ENCODE peak calls at places on chromosomes 1 and 21, in four cellular contexts. T, D, O and Y are unnamed samples.
A peak's percentile ranks its signal among the peaks of the same experiment; 100 is the strongest.

GRCh38 chr1:7341145-7341900 is 429.8 kb upstream of the VAMP3 start:
- DNase-seq in T (no peak), O (no peak), D (no peak), Y (no peak)

GRCh38 chr1:229563241-229563640 is 4.7 kb upstream of the ABCB10 start:
- DNase-seq in D (no peak), T (no peak), O (no peak), Y (no peak)

GRCh38 chr1:57845041-57845440 is 421.2 kb upstream of the DAB1 start:
- DNase-seq in T (no peak), O (no peak), D (no peak), Y (no peak)

GRCh38 chr1:181117648-181118449 is 29.3 kb downstream of the IER5 start:
- DNase-seq in T (no peak), D (no peak), O (no peak), Y (no peak)

GRCh38 chr1:177033628-177034027 is 130.9 kb downstream of the ASTN1 start:
- DNase-seq in O (no peak), D (no peak), T (no peak), Y (no peak)

GRCh38 chr1:182603646-182604127 is 502 bp downstream of the RGS16 start:
- DNase-seq in D (no peak), O (no peak), T (no peak), Y (no peak)

GRCh38 chr1:226883630-226884029 is 13.2 kb downstream of the PSEN2 start:
- DNase-seq in O (no peak), T (no peak), D (no peak), Y (no peak)

GRCh38 chr21:45226540-45227326 is 61.0 kb downstream of the POFUT2 start:
- DNase-seq in O (no peak), D (no peak), T (no peak), Y (no peak)

GRCh38 chr1:96366516-96366915 is 355.1 kb upstream of the PTBP2 start:
- DNase-seq in T (no peak), O (no peak), D (no peak), Y (no peak)

GRCh38 chr21:37459575-37459974 is 93.0 kb downstream of the DYRK1A start:
- DNase-seq in T (no peak), D (no peak), O (no peak), Y (no peak)

GRCh38 chr1:53294557-53294956 is 33.3 kb downstream of the LRP8 start:
- DNase-seq in O (no peak), D (no peak), T (no peak), Y (no peak)

GRCh38 chr1:36924282-36924791 is 110.0 kb downstream of the GRIK3 start:
- DNase-seq in T (peak; percentile 74), O (peak; percentile 18), D (no peak), Y (peak; percentile 63)

GRCh38 chr1:85576642-85577420 is 3.7 kb upstream of the CCN1 start:
- DNase-seq in T (peak; percentile 75), D (no peak), O (peak; percentile 37), Y (peak; percentile 83)

GRCh38 chr1:39681294-39681693 is 9.4 kb upstream of the NT5C1A start:
- DNase-seq in O (no peak), D (no peak), T (no peak), Y (no peak)

GRCh38 chr1:226598455-226598849 is 49.9 kb downstream of the STUM start:
- DNase-seq in D (no peak), T (no peak), O (no peak), Y (no peak)

GRCh38 chr1:90198616-90199015 is 203.7 kb downstream of the ZNF326 start:
- DNase-seq in T (no peak), D (no peak), O (no peak), Y (no peak)

GRCh38 chr1:165891461-165891860 is 64.0 kb downstream of the UCK2 start:
- DNase-seq in T (no peak), O (no peak), D (no peak), Y (no peak)

GRCh38 chr1:231272880-231273279 is 31.9 kb downstream of the GNPAT start:
- DNase-seq in O (no peak), D (no peak), T (no peak), Y (no peak)

GRCh38 chr1:229000187-229000586 is 264.9 kb downstream of the RHOU start:
- DNase-seq in D (no peak), T (no peak), O (no peak), Y (no peak)

GRCh38 chr1:224116131-224116530 is 2.2 kb downstream of the FBXO28 start:
- DNase-seq in T (peak; percentile 44), D (peak; percentile 47), O (peak; percentile 47), Y (peak; percentile 58)

GRCh38 chr1:19369396-19370090 is 57.4 kb downstream of the SLC66A1 start:
- DNase-seq in O (no peak), T (no peak), D (no peak), Y (no peak)

GRCh38 chr1:204920511-204920910 is 49.8 kb downstream of the NFASC start:
- DNase-seq in D (no peak), O (no peak), T (no peak), Y (no peak)

GRCh38 chr1:179034720-179035119 is 9.0 kb downstream of the FAM20B start:
- DNase-seq in T (no peak), D (peak; percentile 77), O (no peak), Y (no peak)

GRCh38 chr1:158035976-158036583 is 42.6 kb downstream of the KIRREL1 start:
- DNase-seq in O (peak; percentile 5), D (no peak), T (peak; percentile 41), Y (peak; percentile 36)

GRCh38 chr1:110449661-110450651 is 993 bp upstream of the PROK1 start:
- DNase-seq in O (no peak), T (peak; percentile 65), D (no peak), Y (no peak)

DNA sequence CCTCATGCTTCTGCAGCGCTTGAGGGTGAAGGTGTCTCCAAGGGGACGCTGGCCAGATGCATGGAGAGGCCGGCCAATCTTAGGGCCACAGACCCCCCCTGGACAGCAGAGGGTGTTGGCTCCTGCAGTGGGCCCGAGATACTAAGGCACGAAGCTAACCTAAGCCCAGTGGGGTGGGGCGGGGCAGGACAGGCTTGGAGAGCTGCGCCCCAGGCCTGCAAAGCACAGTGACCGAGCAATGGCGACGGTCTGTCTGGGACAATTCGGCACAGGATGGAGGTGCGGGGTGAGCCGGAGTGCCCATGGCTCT is 1.3 kb downstream of the FNDC10 start:
- DNase-seq in O (no peak), D (no peak), T (no peak), Y (no peak)
- TF ChIP-seq TARDBP in O (no peak), D (no peak), T (no peak), Y (no peak)

GRCh38 chr1:55571767-55572166 is 356.6 kb upstream of the USP24 start:
- DNase-seq in D (no peak), T (no peak), O (no peak), Y (no peak)
- TF ChIP-seq BHLHE40 in D (no peak), T (no peak), O (no peak), Y (no peak)

GRCh38 chr1:160046494-160047115 is 14.8 kb upstream of the PIGM start:
- DNase-seq in D (no peak), O (peak; percentile 69), T (peak; percentile 96), Y (peak; percentile 67)
- TF ChIP-seq TARDBP in D (no peak), O (peak; percentile 28), T (peak; percentile 91), Y (no peak)

DNA sequence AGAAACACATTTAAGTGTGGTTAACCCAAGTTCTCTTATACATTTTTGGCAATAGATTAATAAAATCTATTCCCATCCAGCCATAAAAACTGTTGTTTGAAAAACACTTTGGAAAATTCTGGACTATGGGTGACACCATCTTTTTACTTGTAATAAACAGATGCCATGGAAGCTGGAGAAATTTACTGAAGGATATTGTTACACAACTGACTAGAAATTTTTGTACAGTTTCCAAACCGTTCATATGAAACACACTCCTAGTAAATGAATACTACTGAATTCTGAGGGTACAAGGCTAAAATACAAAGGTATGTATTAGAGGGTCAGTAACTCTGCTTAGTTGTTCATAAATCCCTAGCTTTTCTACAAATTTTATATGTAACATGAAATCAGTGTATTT is 48.7 kb downstream of the TRIM33 start:
- DNase-seq in O (no peak), T (no peak), D (no peak), Y (no peak)
- TF ChIP-seq BHLHE40 in O (no peak), T (no peak), D (no peak), Y (no peak)

DNA sequence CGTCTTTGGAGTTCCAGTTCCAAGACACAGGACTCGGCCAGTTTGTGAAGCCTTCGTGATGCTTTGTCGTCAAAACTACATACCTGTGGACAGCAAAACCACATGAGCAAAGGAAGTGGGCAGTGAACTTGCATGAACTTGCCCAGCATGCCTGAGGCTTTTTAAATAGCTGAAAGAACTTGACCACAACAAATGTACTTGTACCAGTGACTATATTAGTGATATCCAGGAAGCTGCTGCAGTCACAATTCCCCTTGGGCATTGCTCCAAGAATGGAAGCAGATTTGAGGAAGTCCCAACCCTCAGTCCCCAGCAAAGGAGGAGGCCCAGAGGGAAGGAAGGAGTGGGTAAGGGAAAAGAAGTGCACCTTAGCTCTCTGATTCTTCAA is 2.6 kb downstream of the FUCA1 start:
- DNase-seq in D (peak; percentile 81), O (no peak), T (no peak), Y (no peak)
- TF ChIP-seq TARDBP in D (no peak), O (no peak), T (no peak), Y (no peak)

GRCh38 chr1:88179943-88180342 is 504.1 kb upstream of the PKN2 start:
- DNase-seq in O (no peak), T (no peak), D (no peak), Y (no peak)

GRCh38 chr1:88175120-88175630 is 508.9 kb upstream of the PKN2 start:
- DNase-seq in O (peak; percentile 68), D (no peak), T (no peak), Y (no peak)

GRCh38 chr1:88175631-88176226 is 508.3 kb upstream of the PKN2 start:
- DNase-seq in T (no peak), D (no peak), O (peak; percentile 99), Y (no peak)

GRCh38 chr1:88180449-88181108 is 503.5 kb upstream of the PKN2 start:
- DNase-seq in T (peak; percentile 41), O (peak; percentile 89), D (peak; percentile 35), Y (peak; percentile 80)
- TF ChIP-seq BHLHE40 in T (no peak), O (no peak), D (no peak), Y (no peak)